ENCODE peak calls at places on chromosomes 12 and 14, in four cellular contexts. D is K562, U is HCT116, K is H1. H is an unnamed sample.

GRCh38 chr12:67002711-67003110 is 266.4 kb upstream of the CAND1 start:
- DNase-seq in U (no peak), K (no peak), D (no peak), H (no peak)

GRCh38 chr12:6646276-6647082 is 753 bp downstream of the ACRBP start:
- DNase-seq in K (no peak), D (no peak), U (no peak), H (no peak)

GRCh38 chr12:124240493-124240892 is 54.4 kb upstream of the RFLNA start:
- DNase-seq in D (peak), K (no peak), U (peak), H (peak)

GRCh38 chr14:50099335-50099734 is 17.0 kb downstream of the VCPKMT start:
- DNase-seq in U (peak), D (no peak), K (no peak), H (no peak)

GRCh38 chr14:97412933-97413574 is 615.9 kb downstream of the VRK1 start:
- DNase-seq in U (no peak), D (no peak), K (no peak), H (no peak)

GRCh38 chr12:31687101-31687527 is 27.6 kb downstream of the ETFBKMT start:
- DNase-seq in U (no peak), D (no peak), K (no peak), H (no peak)

GRCh38 chr14:79274641-79275366 is 936.5 kb downstream of the DIO2 start:
- DNase-seq in D (no peak), U (no peak), K (no peak), H (no peak)

GRCh38 chr14:73627033-73627432 is 14.7 kb downstream of the ACOT6 start:
- DNase-seq in D (no peak), K (no peak), U (no peak), H (no peak)

GRCh38 chr12:128534906-128535305 is 267.9 kb downstream of the TMEM132C start:
- DNase-seq in D (no peak), K (no peak), U (no peak), H (no peak)

GRCh38 chr12:109863961-109864712 is 16.2 kb downstream of the GLTP start:
- DNase-seq in D (no peak), K (no peak), U (no peak), H (peak)

GRCh38 chr12:117188121-117188665 is 2.1 kb downstream of the FBXO21 start:
- DNase-seq in D (no peak), K (no peak), U (no peak), H (no peak)

GRCh38 chr12:89636054-89636775 is 72.4 kb downstream of the ATP2B1 start:
- DNase-seq in D (no peak), K (no peak), U (no peak), H (no peak)

GRCh38 chr12:57767317-57767716 is 439 bp upstream of the CYP27B1 start:
- DNase-seq in U (no peak), D (no peak), K (no peak), H (no peak)

GRCh38 chr14:99742509-99743487 is 50.4 kb upstream of the EML1 start:
- DNase-seq in D (no peak), K (no peak), U (no peak), H (no peak)

GRCh38 chr12:98370976-98371375 is 144.4 kb upstream of the TMPO start:
- DNase-seq in U (no peak), D (no peak), K (no peak), H (no peak)

GRCh38 chr14:96120941-96121340 is 81.8 kb downstream of the C14orf132 start:
- DNase-seq in D (no peak), U (no peak), K (no peak), H (no peak)

GRCh38 chr14:24117179-24117578 is 2.4 kb upstream of the NRL start:
- DNase-seq in U (no peak), D (no peak), K (no peak), H (no peak)

GRCh38 chr14:97771340-97772045 is 974.3 kb downstream of the VRK1 start:
- DNase-seq in D (no peak), K (no peak), U (no peak), H (peak)

GRCh38 chr12:52495385-52495784 is 2.3 kb upstream of the KRT6A start:
- DNase-seq in K (peak), D (no peak), U (peak), H (no peak)

GRCh38 chr12:89971880-89972279 is 263.2 kb upstream of the ATP2B1 start:
- DNase-seq in U (no peak), K (no peak), D (no peak), H (no peak)

GRCh38 chr12:2258035-2258434 is 205.2 kb downstream of the CACNA1C start:
- DNase-seq in U (no peak), D (no peak), K (no peak), H (no peak)

GRCh38 chr12:108772896-108773797 is 41.8 kb upstream of the CORO1C start:
- DNase-seq in K (no peak), D (no peak), U (no peak), H (no peak)

GRCh38 chr12:108772247-108772646 is 40.9 kb upstream of the CORO1C start:
- DNase-seq in K (no peak), D (peak), U (no peak), H (no peak)

GRCh38 chr12:108770963-108771362 is 39.6 kb upstream of the CORO1C start:
- DNase-seq in K (no peak), D (no peak), U (no peak), H (no peak)

GRCh38 chr12:108777156-108777555 is 45.8 kb upstream of the CORO1C start:
- DNase-seq in U (no peak), D (no peak), K (no peak), H (no peak)

GRCh38 chr12:108773798-108774788 is 42.8 kb upstream of the CORO1C start:
- DNase-seq in K (peak), U (no peak), D (no peak), H (no peak)
- TF ChIP-seq JUND in K (no peak), U (no peak), D (no peak), H (no peak)

GRCh38 chr12:19070341-19070740 is 59.2 kb upstream of the PLEKHA5 start:
- DNase-seq in D (no peak), U (no peak), K (no peak), H (no peak)
- TF ChIP-seq JUND in D (no peak), U (no peak), K (no peak), H (no peak)

GRCh38 chr12:111598637-111599458 is at the start of gene ATXN2:
- DNase-seq in K (no peak), D (peak), U (no peak), H (peak)
- TF ChIP-seq JUND in K (no peak), D (no peak), U (no peak), H (no peak)

DNA sequence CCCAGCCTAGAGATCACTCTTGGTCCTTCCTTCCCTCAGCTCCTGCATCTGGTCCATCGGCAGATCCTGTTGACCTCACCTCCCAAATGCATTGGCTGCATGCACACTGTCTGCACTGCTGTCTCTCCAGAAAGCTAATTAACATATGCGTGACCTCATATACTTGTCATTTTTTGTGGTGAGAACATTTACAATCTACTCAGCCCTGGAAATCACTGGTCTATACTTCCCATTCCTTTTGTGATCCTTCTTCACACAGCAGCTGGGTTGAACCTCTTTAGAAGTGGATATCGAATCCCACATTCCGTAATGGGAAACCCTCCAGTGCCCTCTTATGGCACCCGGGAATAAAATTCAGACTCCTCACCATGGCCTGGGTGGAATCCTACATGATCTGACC is 45.0 kb downstream of the SMOC1 start:
- DNase-seq in U (no peak), D (no peak), K (no peak), H (no peak)
- TF ChIP-seq JUND in U (no peak), D (no peak), K (no peak), H (no peak)

GRCh38 chr14:88556581-88556980 is 1.8 kb upstream of the PTPN21 start:
- DNase-seq in D (no peak), K (no peak), U (no peak), H (no peak)
- TF ChIP-seq JUND in D (no peak), K (no peak), U (no peak), H (no peak)

GRCh38 chr14:63266106-63266505 is 52.6 kb downstream of the GPHB5 start:
- DNase-seq in K (no peak), U (no peak), D (no peak), H (no peak)
- TF ChIP-seq JUND in K (no peak), U (no peak), D (no peak), H (no peak)

GRCh38 chr12:115182239-115182638 is 498.3 kb upstream of the TBX3 start:
- DNase-seq in D (no peak), K (no peak), U (no peak), H (no peak)

GRCh38 chr12:115172521-115172920 is 488.5 kb upstream of the TBX3 start:
- DNase-seq in K (no peak), U (no peak), D (no peak), H (no peak)

GRCh38 chr12:115174928-115175327 is 491.0 kb upstream of the TBX3 start:
- DNase-seq in D (no peak), U (no peak), K (no peak), H (no peak)

GRCh38 chr12:115177899-115178298 is 493.9 kb upstream of the TBX3 start:
- DNase-seq in U (no peak), K (no peak), D (no peak), H (no peak)

GRCh38 chr12:115176741-115177400 is 492.9 kb upstream of the TBX3 start:
- DNase-seq in K (no peak), D (no peak), U (no peak), H (no peak)
- TF ChIP-seq JUND in K (no peak), D (no peak), U (no peak), H (no peak)

H was measured in T47D.